ENCODE peak calls at places on chromosomes 4 and X, in six cellular contexts. Q, Z, S, D, C and E are unnamed samples.

GRCh38 chr4:41365726-41366125 is 109.0 kb downstream of the UCHL1 start:
- DNase-seq in S (no peak), C (no peak), Q (no peak), D (no peak), Z (no peak), E (no peak)

GRCh38 chrX:26915064-26915463 is 548.1 kb downstream of the PPP4R3C start:
- DNase-seq in S (no peak), Q (peak), D (no peak), C (no peak), Z (no peak), E (no peak)

GRCh38 chrX:110286126-110286525 is 31.8 kb downstream of the AMMECR1 start:
- DNase-seq in S (no peak), D (no peak), Z (peak), C (no peak), Q (peak), E (peak)

GRCh38 chr4:174398728-174399127 is 115.0 kb downstream of the CEP44 start:
- DNase-seq in Q (peak), D (no peak), S (no peak), C (no peak), Z (no peak), E (no peak)

GRCh38 chr4:184824776-184825393 is 883 bp downstream of the ACSL1 start:
- DNase-seq in Z (no peak), Q (peak), C (peak), S (no peak), D (no peak), E (no peak)

GRCh38 chrX:14528629-14529287 is 578 bp upstream of the GLRA2 start:
- DNase-seq in S (no peak), Q (peak), D (peak), C (peak), Z (peak), E (peak)

GRCh38 chr4:39732728-39733127 is 34.8 kb downstream of the UBE2K start:
- DNase-seq in C (no peak), Z (no peak), D (no peak), Q (peak), S (no peak), E (no peak)

GRCh38 chrX:10884246-10884645 is 226.9 kb upstream of the HCCS start:
- DNase-seq in D (no peak), Z (no peak), C (no peak), Q (peak), S (no peak), E (no peak)

GRCh38 chr4:146776691-146777090 is 138.0 kb downstream of the POU4F2 start:
- DNase-seq in C (no peak), S (no peak), Z (no peak), D (no peak), Q (no peak), E (no peak)

GRCh38 chr4:171162478-171162877 is 650.7 kb upstream of the GALNTL6 start:
- DNase-seq in C (no peak), D (no peak), Z (no peak), Q (no peak), S (no peak), E (peak)

GRCh38 chr4:38306482-38307071 is 346.4 kb downstream of the PTTG2 start:
- DNase-seq in Q (no peak), C (peak), Z (no peak), S (no peak), D (no peak), E (no peak)

GRCh38 chr4:153518637-153519384 is 52.7 kb downstream of the TMEM131L start:
- DNase-seq in D (no peak), Q (no peak), S (no peak), Z (no peak), C (no peak), E (peak)

GRCh38 chr4:8238515-8239053 is 31.0 kb upstream of the HTRA3 start:
- DNase-seq in Z (no peak), C (peak), Q (no peak), D (peak), S (no peak), E (peak)

GRCh38 chrX:150240643-150240970 is 122.5 kb upstream of the MAMLD1 start:
- DNase-seq in C (no peak), Q (no peak), S (no peak), Z (no peak), D (no peak), E (no peak)

GRCh38 chr4:78552398-78553396 is 1.1 kb downstream of the ANXA3 start:
- DNase-seq in Q (no peak), D (peak), Z (peak), S (no peak), C (no peak), E (peak)

GRCh38 chr4:73844352-73844751 is 7.9 kb downstream of the CXCL6 start:
- DNase-seq in Z (no peak), S (no peak), Q (peak), D (no peak), C (no peak), E (no peak)

GRCh38 chr4:38310446-38311043 is 350.3 kb downstream of the PTTG2 start:
- DNase-seq in Q (no peak), S (peak), D (no peak), Z (no peak), C (peak), E (no peak)

GRCh38 chrX:49309401-49309981 is 6.0 kb downstream of the GAGE10 start:
- DNase-seq in C (no peak), Q (peak), D (no peak), Z (no peak), S (peak), E (no peak)

GRCh38 chrX:132837126-132837525 is 121.3 kb downstream of the HS6ST2 start:
- DNase-seq in C (no peak), Z (peak), D (no peak), Q (peak), S (no peak), E (peak)

GRCh38 chr4:19254476-19254875 is 997.2 kb upstream of the SLIT2 start:
- DNase-seq in S (no peak), D (no peak), Z (no peak), Q (peak), C (no peak), E (no peak)

GRCh38 chr4:41713768-41714167 is 34.8 kb downstream of the PHOX2B start:
- DNase-seq in Z (no peak), C (no peak), D (no peak), Q (no peak), S (no peak), E (no peak)

GRCh38 chr4:185304944-185305690 is 90.6 kb downstream of the LRP2BP start:
- DNase-seq in D (no peak), Z (no peak), S (no peak), C (peak), Q (peak), E (peak)

GRCh38 chrX:151779258-151779657 is 44.7 kb downstream of the CNGA2 start:
- DNase-seq in S (no peak), D (no peak), Z (no peak), C (no peak), Q (no peak), E (no peak)

GRCh38 chr4:73187325-73187724 is 71.3 kb downstream of the ANKRD17 start:
- DNase-seq in Q (peak), Z (no peak), D (no peak), S (no peak), C (no peak), E (no peak)

GRCh38 chrX:64850371-64851082 is 125.7 kb downstream of the ZC4H2 start:
- DNase-seq in C (no peak), Z (no peak), D (no peak), Q (no peak), S (no peak), E (no peak)

DNA sequence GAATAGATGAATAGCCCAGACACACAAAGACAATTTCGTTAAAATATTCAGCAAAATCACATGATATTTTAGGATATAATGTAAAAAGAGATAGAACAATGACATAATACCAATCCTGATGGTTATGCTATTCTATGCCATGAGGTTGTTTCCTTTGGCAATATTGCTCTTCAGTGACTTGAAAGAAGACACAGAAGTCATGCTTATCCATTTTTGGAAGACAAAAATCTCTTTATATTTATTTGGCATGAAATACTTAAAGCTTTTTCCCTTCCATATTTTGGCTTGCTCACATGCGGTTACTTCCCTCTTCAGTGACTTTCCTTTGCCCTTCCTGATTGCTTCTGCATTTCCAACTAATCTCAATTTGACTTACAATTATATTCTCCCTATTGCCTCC is 314.8 kb downstream of the IQCM start:
- DNase-seq in Z (no peak), D (no peak), C (no peak), S (no peak), Q (no peak), E (no peak)
- TF ChIP-seq CTCF in Z (no peak), D (no peak), C (no peak), S (no peak), Q (no peak), E (no peak)

GRCh38 chr4:87985097-87985886 is 9.8 kb downstream of the SPP1 start:
- DNase-seq in C (peak), Z (peak), D (no peak), S (no peak), Q (peak), E (peak)
- TF ChIP-seq CTCF in C (peak), Z (peak), D (peak), S (peak), Q (peak), E (peak)

GRCh38 chrX:106401965-106402559 is 209.7 kb upstream of the RADX start:
- DNase-seq in Q (no peak), Z (no peak), D (no peak), C (no peak), S (no peak), E (no peak)

DNA sequence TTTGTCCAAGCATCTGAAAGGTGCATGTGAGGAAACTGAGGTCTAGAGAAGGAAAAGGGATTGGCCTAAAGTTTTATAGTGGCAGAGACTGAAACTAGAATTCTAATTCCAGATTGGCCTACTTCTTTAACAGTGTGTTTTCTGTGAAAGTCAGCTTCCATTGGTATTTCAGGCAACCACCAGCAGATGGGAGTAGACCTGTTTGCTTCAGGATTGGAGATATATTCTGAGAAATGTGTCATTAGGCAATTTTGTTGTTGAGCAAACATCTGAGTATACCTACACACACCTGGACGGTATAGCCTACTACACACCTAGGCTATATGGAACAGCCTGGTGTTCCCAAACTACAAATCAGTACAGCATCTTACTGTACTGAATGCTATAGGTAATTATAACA is 207.3 kb upstream of the RADX start:
- DNase-seq in Z (peak), Q (no peak), S (no peak), D (no peak), C (no peak), E (peak)
- TF ChIP-seq CTCF in Z (peak), Q (peak), S (no peak), D (peak), C (no peak), E (no peak)

GRCh38 chrX:106928227-106928626 is 8.0 kb downstream of the CLDN2 start:
- DNase-seq in Z (no peak), Q (no peak), S (no peak), D (no peak), C (no peak), E (no peak)
- TF ChIP-seq CTCF in Z (no peak), Q (no peak), S (no peak), D (no peak), C (no peak), E (no peak)

GRCh38 chr4:163372035-163372434 is 28.3 kb downstream of the NPY5R start:
- DNase-seq in Q (no peak), Z (no peak), D (no peak), S (no peak), C (no peak), E (no peak)
- TF ChIP-seq CTCF in Q (no peak), Z (no peak), D (no peak), S (no peak), C (no peak), E (no peak)

GRCh38 chr4:67126115-67126514 is 419.2 kb downstream of the CENPC start:
- DNase-seq in Q (no peak), D (no peak), C (no peak), S (no peak), Z (no peak), E (no peak)

GRCh38 chr4:67122029-67122428 is 423.3 kb downstream of the CENPC start:
- DNase-seq in Q (no peak), C (no peak), D (no peak), Z (no peak), S (no peak), E (peak)
- TF ChIP-seq CTCF in Q (peak), C (no peak), D (peak), Z (no peak), S (no peak), E (no peak)

DNA sequence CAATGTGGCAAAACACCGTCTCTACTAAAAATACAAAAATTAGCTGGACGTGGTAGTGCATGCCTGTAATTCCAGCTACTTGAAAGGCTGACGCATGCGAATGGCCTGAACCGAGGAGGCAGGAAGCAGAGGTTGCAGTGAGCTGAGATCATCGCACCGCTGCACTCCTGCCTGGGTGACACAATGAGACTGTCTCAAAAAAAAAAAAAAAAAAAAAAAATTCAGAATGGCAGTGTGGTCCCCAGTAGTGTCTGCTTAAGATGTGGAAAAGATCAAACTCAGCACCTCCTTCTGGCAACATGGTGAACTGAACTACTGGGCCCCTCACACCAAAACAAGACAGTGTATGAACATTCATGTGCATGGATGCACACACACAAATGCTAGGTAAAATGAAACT is 32.2 kb downstream of the SMS start:
- DNase-seq in Z (no peak), C (no peak), D (no peak), Q (peak), S (no peak), E (peak)
- TF ChIP-seq CTCF in Z (no peak), C (no peak), D (peak), Q (peak), S (no peak), E (no peak)

GRCh38 chr4:109294468-109295020 is 7.9 kb downstream of the COL25A1 start:
- DNase-seq in S (no peak), C (no peak), Z (no peak), D (no peak), Q (peak), E (no peak)

GRCh38 chr4:109296545-109296944 is 5.9 kb downstream of the COL25A1 start:
- DNase-seq in C (no peak), Q (no peak), Z (no peak), D (no peak), S (no peak), E (no peak)

GRCh38 chr4:109295081-109295480 is 7.4 kb downstream of the COL25A1 start:
- DNase-seq in Q (no peak), C (no peak), Z (no peak), D (no peak), S (no peak), E (no peak)

GRCh38 chr4:109301691-109302365 is 630 bp downstream of the COL25A1 start:
- DNase-seq in C (no peak), Z (no peak), Q (no peak), S (no peak), D (no peak), E (no peak)

GRCh38 chr4:109298279-109299010 is 4.0 kb downstream of the COL25A1 start:
- DNase-seq in C (no peak), S (no peak), Q (no peak), D (no peak), Z (peak), E (peak)
- TF ChIP-seq CTCF in C (peak), S (no peak), Q (peak), D (peak), Z (peak), E (peak)